ENCODE peak calls at places on chromosomes 11 and 22, in six cellular contexts. V, C, Y, J, Q and H are unnamed samples. For H3K4me1, the result is how much of the 10 kb centered on the place peaks cover.

GRCh38 chr11:37026326-37026725 is 428.3 kb upstream of the RAG2 start:
- DNase-seq in V (no peak), Y (no peak), Q (no peak), C (no peak), J (no peak), H (no peak)

GRCh38 chr11:1146311-1146864 is 11.4 kb upstream of the MUC5AC start:
- DNase-seq in Q (no peak), J (no peak), V (no peak), C (peak), Y (no peak), H (no peak)

GRCh38 chr11:35134403-35135126 is 4.4 kb upstream of the CD44 start:
- DNase-seq in V (no peak), Q (no peak), C (no peak), Y (no peak), J (no peak), H (no peak)

GRCh38 chr11:32821517-32821916 is 8.2 kb upstream of the PRRG4 start:
- DNase-seq in Q (no peak), C (no peak), J (peak), Y (no peak), V (no peak), H (no peak)

GRCh38 chr11:94793002-94793401 is 24.8 kb downstream of the AMOTL1 start:
- DNase-seq in Y (no peak), V (no peak), J (no peak), Q (no peak), C (no peak), H (no peak)

GRCh38 chr11:93279911-93280347 is 50.6 kb upstream of the DEUP1 start:
- DNase-seq in J (no peak), C (no peak), Y (no peak), V (no peak), Q (no peak), H (no peak)

GRCh38 chr11:37496196-37496595 is 898.2 kb upstream of the RAG2 start:
- DNase-seq in C (no peak), Y (no peak), J (no peak), V (no peak), Q (no peak), H (no peak)

GRCh38 chr11:116544721-116545120 is 228.1 kb downstream of the BUD13 start:
- DNase-seq in J (no peak), Y (no peak), V (no peak), C (no peak), Q (no peak), H (no peak)

GRCh38 chr22:35064664-35065063 is 1.3 kb upstream of the ISX start:
- DNase-seq in Q (no peak), Y (no peak), V (peak), C (no peak), J (no peak), H (no peak)

GRCh38 chr22:41966607-41967240 is 2.5 kb upstream of the SEPTIN3 start:
- DNase-seq in C (no peak), Q (no peak), V (peak), J (peak), Y (peak), H (no peak)

GRCh38 chr22:33600595-33600994 is 319.7 kb downstream of the LARGE1 start:
- DNase-seq in V (no peak), J (no peak), C (no peak), Q (no peak), Y (no peak), H (no peak)

GRCh38 chr22:19358703-19359553 is 67.4 kb upstream of the CLTCL1 start:
- DNase-seq in V (no peak), Y (no peak), J (no peak), Q (no peak), C (no peak), H (no peak)

GRCh38 chr22:42819412-42820069 is 37.5 kb downstream of the ARFGAP3 start:
- DNase-seq in Q (no peak), V (no peak), J (no peak), Y (no peak), C (no peak), H (no peak)

GRCh38 chr11:118136826-118137225 is 15.8 kb downstream of the SCN4B start:
- DNase-seq in J (no peak), Y (no peak), C (no peak), Q (no peak), V (no peak), H (no peak)

GRCh38 chr22:50503475-50504145 is 3.9 kb downstream of the LMF2 start:
- DNase-seq in Y (no peak), J (no peak), V (no peak), C (no peak), Q (no peak), H (peak)

GRCh38 chr11:128323381-128323780 is 264.0 kb downstream of the ETS1 start:
- DNase-seq in Q (no peak), V (no peak), J (no peak), C (no peak), Y (no peak), H (no peak)

GRCh38 chr11:134864233-134864967 is 452.4 kb upstream of the B3GAT1 start:
- DNase-seq in C (no peak), V (no peak), J (no peak), Y (no peak), Q (no peak), H (no peak)

GRCh38 chr11:831132-831864 is 1.5 kb upstream of the CD151 start:
- DNase-seq in V (no peak), Y (peak), C (no peak), J (no peak), Q (no peak), H (no peak)

GRCh38 chr11:18775492-18776292 is 15.9 kb downstream of the PTPN5 start:
- DNase-seq in Y (peak), C (no peak), Q (peak), J (peak), V (peak), H (peak)

GRCh38 chr11:80698646-80699045 is 1257.8 kb upstream of the TENM4 start:
- DNase-seq in C (no peak), Q (no peak), V (no peak), J (no peak), Y (no peak), H (no peak)

GRCh38 chr11:68044898-68045351 is 6.1 kb downstream of the TCIRG1 start:
- DNase-seq in Y (no peak), Q (no peak), V (no peak), J (no peak), C (peak), H (no peak)

GRCh38 chr22:36589856-36590255 is 60.9 kb upstream of the EIF3D start:
- DNase-seq in Y (no peak), C (peak), V (no peak), Q (no peak), J (no peak), H (no peak)

GRCh38 chr11:116719102-116719501 is 53.7 kb downstream of the BUD13 start:
- DNase-seq in C (no peak), Q (no peak), Y (no peak), V (no peak), J (no peak), H (no peak)

GRCh38 chr11:68594123-68594522 is 90.2 kb upstream of the GAL start:
- DNase-seq in V (no peak), J (no peak), C (no peak), Y (no peak), Q (no peak), H (no peak)

GRCh38 chr22:44406581-44407403 is 91.2 kb downstream of the RTL6 start:
- DNase-seq in Q (no peak), C (peak), Y (no peak), V (no peak), J (peak), H (peak)

GRCh38 chr11:33319965-33320813 is 63.0 kb downstream of the HIPK3 start:
- DNase-seq in Y (no peak), Q (no peak), J (no peak), V (no peak), C (no peak), H (no peak)

GRCh38 chr11:127443297-127443696 is 442.7 kb upstream of the KIRREL3 start:
- DNase-seq in Y (no peak), J (no peak), V (no peak), C (no peak), Q (no peak), H (no peak)

GRCh38 chr11:65112551-65113360 is 1.1 kb downstream of the TM7SF2 start:
- DNase-seq in C (peak), V (peak), Q (peak), J (no peak), Y (peak), H (peak)

GRCh38 chr22:17845790-17846189 is 71.5 kb upstream of the BID start:
- DNase-seq in Y (no peak), J (peak), Q (no peak), C (no peak), V (no peak), H (no peak)

GRCh38 chr11:83051760-83052671 is 19.7 kb downstream of the RAB30 start:
- DNase-seq in J (peak), C (no peak), Q (peak), Y (no peak), V (no peak), H (no peak)

GRCh38 chr11:1458340-1459218 is 28.0 kb downstream of the MOB2 start:
- DNase-seq in V (peak), C (no peak), Q (peak), J (no peak), Y (peak), H (peak)

GRCh38 chr22:49432211-49432905 is 395.3 kb downstream of the BRD1 start:
- DNase-seq in C (no peak), J (no peak), V (no peak), Q (no peak), Y (no peak), H (no peak)

GRCh38 chr11:36142439-36142838 is 146.8 kb downstream of the COMMD9 start:
- DNase-seq in J (no peak), C (no peak), Y (no peak), Q (no peak), V (no peak), H (no peak)

GRCh38 chr11:9144828-9145227 is 53.4 kb upstream of the SCUBE2 start:
- DNase-seq in Y (no peak), C (no peak), Q (no peak), V (no peak), J (peak), H (no peak)

GRCh38 chr11:5071815-5072214 is 2.4 kb downstream of the OR52E1 start:
- DNase-seq in Y (no peak), C (no peak), Q (no peak), J (no peak), V (no peak), H (no peak)

GRCh38 chr11:101241160-101241795 is 111.7 kb upstream of the PGR start:
- DNase-seq in J (no peak), V (no peak), Y (no peak), Q (no peak), C (no peak), H (no peak)

GRCh38 chr11:32388871-32389770 is 46.2 kb downstream of the WT1 start:
- DNase-seq in V (no peak), C (no peak), Y (no peak), Q (no peak), J (no peak), H (no peak)

GRCh38 chr11:34262601-34263081 is 95.2 kb downstream of the ABTB2 start:
- DNase-seq in C (no peak), V (no peak), J (no peak), Q (no peak), Y (no peak), H (no peak)

GRCh38 chr11:96257036-96257435 is 86.0 kb downstream of the MAML2 start:
- DNase-seq in C (no peak), V (no peak), Q (no peak), Y (no peak), J (no peak), H (no peak)
- H3K4me1 ChIP-seq in C (half or more), V (under half), Q (half or more), Y (under half), J (under half), H (under half)

GRCh38 chr11:10798330-10798980 is 10.3 kb downstream of the EIF4G2 start:
- DNase-seq in J (no peak), V (no peak), Y (no peak), Q (no peak), C (no peak), H (no peak)
- H3K4me1 ChIP-seq in J (under half), V (under half), Y (under half), Q (half or more), C (under half), H (under half)

GRCh38 chr11:119380160-119380815 is 1.2 kb downstream of the USP2 start:
- DNase-seq in Y (no peak), V (no peak), Q (no peak), J (no peak), C (no peak), H (no peak)

GRCh38 chr11:119380816-119381185 is 689 bp downstream of the USP2 start:
- DNase-seq in Q (no peak), V (no peak), J (no peak), Y (peak), C (no peak), H (no peak)

GRCh38 chr11:119377112-119377901 is 4.2 kb downstream of the USP2 start:
- DNase-seq in C (no peak), V (no peak), Y (no peak), J (no peak), Q (no peak), H (no peak)

GRCh38 chr11:119377961-119378667 is 3.4 kb downstream of the USP2 start:
- DNase-seq in Y (peak), C (no peak), J (no peak), V (no peak), Q (no peak), H (no peak)

DNA sequence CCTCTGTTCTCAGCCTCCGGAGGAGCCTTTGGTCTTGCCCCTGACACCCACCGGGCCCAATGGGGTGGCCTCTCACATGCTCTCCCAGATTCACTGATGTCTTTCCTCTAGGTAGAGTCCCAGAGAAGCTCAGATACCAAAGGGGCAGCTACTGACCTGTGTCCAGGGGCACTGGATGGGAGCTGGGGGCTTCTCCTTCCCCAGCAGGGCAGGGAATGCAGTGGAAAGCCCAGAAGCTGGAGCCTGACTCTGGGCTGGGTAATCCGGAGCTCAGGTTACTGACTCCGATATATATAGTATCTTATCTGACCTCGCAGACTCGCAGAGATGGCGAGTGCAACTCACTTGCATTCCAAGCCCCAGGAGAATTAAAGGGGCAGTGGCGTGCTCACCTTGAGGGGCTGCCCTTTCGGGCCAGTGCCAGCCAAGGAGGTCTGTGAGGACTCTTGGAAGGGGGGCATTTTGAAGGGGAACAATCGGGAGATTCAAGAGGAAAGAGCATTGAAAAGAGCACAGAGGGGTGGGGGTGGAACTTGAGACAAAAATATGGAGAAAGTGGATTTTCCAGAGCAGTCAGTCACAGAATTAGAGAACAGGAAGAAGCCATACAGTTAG is 2.5 kb downstream of the USP2 start:
- DNase-seq in Y (peak), J (no peak), C (no peak), V (no peak), Q (no peak), H (peak)
- H3K4me1 ChIP-seq in Y (half or more), J (under half), C (under half), V (under half), Q (half or more), H (under half)

GRCh38 chr22:23847310-23847920 is 8.6 kb upstream of the DERL3 start:
- DNase-seq in V (no peak), C (no peak), J (no peak), Q (no peak), Y (no peak), H (no peak)
- H3K4me1 ChIP-seq in V (under half), C (under half), J (under half), Q (half or more), Y (under half), H (under half)

GRCh38 chr11:114073506-114074381 is 14.2 kb downstream of the ZBTB16 start:
- DNase-seq in J (no peak), Y (peak), V (no peak), Q (no peak), C (no peak), H (no peak)

GRCh38 chr11:114075343-114075610 is 15.8 kb downstream of the ZBTB16 start:
- DNase-seq in V (no peak), Y (no peak), Q (no peak), J (no peak), C (no peak), H (no peak)

GRCh38 chr11:114074546-114075342 is 15.2 kb downstream of the ZBTB16 start:
- DNase-seq in Y (no peak), J (no peak), C (peak), V (no peak), Q (no peak), H (no peak)

GRCh38 chr11:114070464-114071139 is 11.1 kb downstream of the ZBTB16 start:
- DNase-seq in J (no peak), Q (no peak), Y (no peak), C (no peak), V (no peak), H (no peak)

DNA sequence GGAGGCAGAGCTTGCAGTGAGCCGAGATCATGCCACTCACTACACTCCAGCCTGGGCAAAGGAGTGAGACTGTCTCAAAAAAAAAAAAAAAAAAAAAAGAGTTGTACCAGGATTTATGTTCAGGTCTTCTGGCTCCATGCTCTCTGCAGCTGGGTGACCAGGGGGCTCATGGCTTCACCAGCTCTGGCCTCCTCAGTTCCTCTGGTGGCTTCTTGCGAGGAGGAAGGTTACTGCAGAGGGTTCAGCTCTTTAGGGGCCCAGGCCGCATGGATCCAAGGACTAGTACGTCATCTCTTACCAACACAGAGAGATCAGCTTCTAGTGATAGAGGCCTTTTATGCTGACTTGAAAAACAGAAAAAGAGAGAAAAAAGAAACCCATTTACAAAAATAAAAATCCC is 13.5 kb downstream of the ZBTB16 start:
- DNase-seq in C (no peak), V (no peak), J (no peak), Q (no peak), Y (no peak), H (no peak)
- H3K4me1 ChIP-seq in C (under half), V (under half), J (under half), Q (half or more), Y (under half), H (under half)

GRCh38 chr11:66131937-66132632 is 62.0 kb downstream of the PACS1 start:
- DNase-seq in C (no peak), Q (no peak), Y (no peak), J (no peak), V (no peak), H (no peak)

GRCh38 chr11:66130978-66131377 is 60.9 kb downstream of the PACS1 start:
- DNase-seq in J (no peak), C (no peak), Q (no peak), V (no peak), Y (no peak), H (no peak)

GRCh38 chr11:66133216-66133775 is 63.2 kb downstream of the PACS1 start:
- DNase-seq in V (no peak), C (no peak), Q (no peak), Y (no peak), J (no peak), H (no peak)

GRCh38 chr11:66139817-66140216 is 69.7 kb downstream of the PACS1 start:
- DNase-seq in V (no peak), Y (no peak), Q (no peak), J (no peak), C (no peak), H (no peak)

DNA sequence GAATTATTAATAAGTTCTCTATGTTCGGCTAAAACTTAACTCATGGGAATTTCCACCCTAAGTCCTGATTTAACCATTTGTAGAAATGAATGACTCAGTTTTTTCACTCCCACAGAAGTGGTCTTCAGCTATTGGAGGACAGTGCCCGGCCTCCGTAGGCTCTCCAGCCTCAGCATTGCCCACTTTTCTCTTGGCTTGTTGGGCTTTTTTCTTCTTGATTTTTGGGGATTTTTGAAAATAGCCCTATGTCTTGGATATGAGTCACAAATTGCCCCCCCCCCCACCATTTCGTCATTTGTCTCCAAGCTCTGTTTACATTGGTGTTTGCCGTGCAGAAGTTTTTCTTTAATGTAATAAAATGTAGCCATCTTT is 66.7 kb downstream of the PACS1 start:
- DNase-seq in J (peak), V (no peak), Q (no peak), C (no peak), Y (no peak), H (no peak)
- H3K4me1 ChIP-seq in J (under half), V (under half), Q (under half), C (under half), Y (under half), H (under half)

GRCh38 chr22:31103899-31104694 is 3.3 kb downstream of the SELENOM start:
- DNase-seq in Q (no peak), V (no peak), J (no peak), C (peak), Y (no peak), H (peak)
- H3K4me1 ChIP-seq in Q (half or more), V (under half), J (under half), C (under half), Y (under half), H (under half)